ENCODE peak calls at places on chromosomes 7 and 10, in eight cellular contexts. F is endothelial cell of umbilical vein, K is H1, X is breast epithelium, Z is K562, V is vagina, M is suprapubic skin, A is GM12891. B is an unnamed sample.

GRCh38 chr7:136807598-136807997 is 60.9 kb upstream of the CHRM2 start:
- DNase-seq in F (no peak), K (no peak), X (no peak), Z (no peak), V (no peak), M (no peak), A (no peak), B (no peak)

GRCh38 chr10:116470071-116470470 is 42.4 kb downstream of the PNLIPRP3 start:
- DNase-seq in F (no peak), K (no peak), X (no peak), Z (no peak), V (no peak), M (no peak), A (no peak), B (no peak)

GRCh38 chr10:86077271-86077670 is 289.3 kb downstream of the GRID1 start:
- DNase-seq in F (no peak), K (no peak), X (no peak), Z (no peak), V (peak), M (no peak), A (no peak), B (no peak)

GRCh38 chr10:91642831-91643692 is 10.2 kb upstream of the PPP1R3C start:
- DNase-seq in F (no peak), K (no peak), X (no peak), Z (no peak), V (no peak), M (no peak), A (no peak), B (no peak)

GRCh38 chr10:22832198-22832597 is 95.7 kb upstream of the ARMC3 start:
- DNase-seq in F (no peak), K (no peak), X (no peak), Z (no peak), V (no peak), M (no peak), A (no peak), B (no peak)

GRCh38 chr7:132750056-132750455 is 173.8 kb upstream of the PLXNA4 start:
- DNase-seq in F (no peak), K (no peak), X (no peak), Z (no peak), V (no peak), M (no peak), A (no peak), B (no peak)

GRCh38 chr7:132580277-132580676 is 4.0 kb upstream of the PLXNA4 start:
- DNase-seq in F (no peak), K (no peak), X (no peak), Z (peak), V (peak), M (no peak), A (peak), B (no peak)

GRCh38 chr7:20793686-20794394 is 7.2 kb upstream of the SP8 start:
- DNase-seq in F (peak), K (no peak), X (no peak), Z (no peak), V (no peak), M (no peak), A (no peak), B (no peak)

GRCh38 chr7:111525100-111525499 is 37.2 kb downstream of the IMMP2L start:
- DNase-seq in F (no peak), K (no peak), X (no peak), Z (no peak), V (no peak), M (no peak), A (no peak), B (no peak)

GRCh38 chr7:99403764-99404163 is 4.6 kb downstream of the PDAP1 start:
- DNase-seq in F (no peak), K (no peak), X (no peak), Z (no peak), V (no peak), M (no peak), A (no peak), B (no peak)

GRCh38 chr7:45920543-45921380 is at the start of gene IGFBP3:
- DNase-seq in F (peak), K (no peak), X (no peak), Z (no peak), V (no peak), M (no peak), A (no peak), B (no peak)

GRCh38 chr10:13706175-13706574 is 119.4 kb downstream of the PRPF18 start:
- DNase-seq in F (no peak), K (no peak), X (no peak), Z (no peak), V (no peak), M (no peak), A (no peak), B (no peak)

GRCh38 chr7:150383710-150384397 is 4.7 kb downstream of the ZNF775 start:
- DNase-seq in F (no peak), K (peak), X (peak), Z (peak), V (no peak), M (peak), A (no peak), B (peak)

GRCh38 chr10:45075821-45076220 is 75.1 kb downstream of the ZNF22 start:
- DNase-seq in F (no peak), K (no peak), X (no peak), Z (no peak), V (no peak), M (no peak), A (no peak), B (no peak)

GRCh38 chr10:100803908-100804307 is 58.5 kb downstream of the PAX2 start:
- DNase-seq in F (no peak), K (no peak), X (no peak), Z (no peak), V (no peak), M (no peak), A (no peak), B (no peak)

GRCh38 chr10:113528876-113529275 is 24.0 kb upstream of the HABP2 start:
- DNase-seq in F (no peak), K (no peak), X (no peak), Z (no peak), V (no peak), M (peak), A (no peak), B (no peak)

GRCh38 chr10:105844653-105845052 is 1203.6 kb downstream of the SORCS3 start:
- DNase-seq in F (no peak), K (no peak), X (no peak), Z (no peak), V (no peak), M (no peak), A (no peak), B (no peak)

GRCh38 chr7:92925876-92926696 is 89.7 kb upstream of the CDK6 start:
- DNase-seq in F (no peak), K (no peak), X (no peak), Z (no peak), V (no peak), M (no peak), A (no peak), B (no peak)

GRCh38 chr10:7767209-7767608 is 20.6 kb downstream of the KIN start:
- DNase-seq in F (no peak), K (no peak), X (no peak), Z (no peak), V (no peak), M (no peak), A (no peak), B (no peak)

GRCh38 chr10:122441961-122442360 is 12.5 kb upstream of the ARMS2 start:
- DNase-seq in F (peak), K (no peak), X (no peak), Z (no peak), V (no peak), M (no peak), A (no peak), B (no peak)

GRCh38 chr7:132368246-132368900 is 207.9 kb downstream of the PLXNA4 start:
- DNase-seq in F (no peak), K (no peak), X (no peak), Z (no peak), V (no peak), M (no peak), A (no peak), B (peak)

GRCh38 chr10:86673827-86674581 is 5.7 kb downstream of the LDB3 start:
- DNase-seq in F (no peak), K (no peak), X (no peak), Z (no peak), V (no peak), M (no peak), A (no peak), B (no peak)

GRCh38 chr10:111989136-111990050 is 194.2 kb downstream of the GPAM start:
- DNase-seq in F (no peak), K (no peak), X (no peak), Z (no peak), V (no peak), M (no peak), A (no peak), B (no peak)

GRCh38 chr7:159070422-159071148 is 74.1 kb downstream of the VIPR2 start:
- DNase-seq in F (no peak), K (no peak), X (no peak), Z (no peak), V (peak), M (peak), A (no peak), B (no peak)

GRCh38 chr7:54839538-54840213 is 80.7 kb upstream of the SEC61G start:
- DNase-seq in F (peak), K (peak), X (no peak), Z (no peak), V (no peak), M (peak), A (no peak), B (peak)

GRCh38 chr7:116142850-116143249 is 67.5 kb upstream of the TES start:
- DNase-seq in F (no peak), K (no peak), X (no peak), Z (no peak), V (no peak), M (no peak), A (no peak), B (no peak)

GRCh38 chr10:99375444-99375843 is 46.3 kb downstream of the CNNM1 start:
- DNase-seq in F (peak), K (no peak), X (no peak), Z (no peak), V (no peak), M (no peak), A (no peak), B (no peak)

GRCh38 chr7:71795373-71795772 is 616.8 kb downstream of the CALN1 start:
- DNase-seq in F (no peak), K (no peak), X (no peak), Z (no peak), V (no peak), M (no peak), A (no peak), B (no peak)
- TF ChIP-seq POLR2A in F (no peak), K (no peak), X (no peak), Z (no peak), V (no peak), M (no peak), A (no peak), B (no peak)

GRCh38 chr10:79407811-79408795 is 37.3 kb downstream of the ZCCHC24 start:
- DNase-seq in F (peak), K (no peak), X (no peak), Z (no peak), V (no peak), M (peak), A (no peak), B (peak)
- TF ChIP-seq POLR2AphosphoS5 in F (no peak), K (no peak), X (peak), Z (no peak), V (no peak), M (no peak), A (no peak), B (peak)

GRCh38 chr10:49471532-49471931 is 67.4 kb downstream of the ERCC6 start:
- DNase-seq in F (no peak), K (no peak), X (no peak), Z (no peak), V (no peak), M (no peak), A (no peak), B (no peak)

DNA sequence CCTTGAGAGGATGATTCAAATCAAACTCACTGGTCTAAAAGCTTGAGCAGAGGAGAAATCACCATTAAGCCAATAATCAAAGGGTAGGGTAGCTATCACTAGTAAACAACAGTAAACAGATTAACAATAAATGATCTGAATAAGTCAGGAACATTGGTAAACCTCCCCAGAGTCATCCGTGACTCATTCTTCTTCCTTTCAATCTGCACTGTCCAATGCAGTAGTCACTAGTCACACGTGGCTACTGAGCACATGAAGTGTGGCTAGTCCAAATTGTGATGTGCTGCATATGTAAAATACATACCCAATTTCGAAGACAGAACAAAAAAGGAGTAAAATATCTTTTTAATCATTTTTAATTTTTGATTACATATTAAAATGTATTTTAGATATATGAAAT is 64.0 kb downstream of the ERCC6 start:
- DNase-seq in F (no peak), K (no peak), X (no peak), Z (no peak), V (no peak), M (no peak), A (no peak), B (no peak)
- TF ChIP-seq POLR2A in F (no peak), K (no peak), X (no peak), Z (no peak), V (no peak), M (no peak), A (no peak), B (no peak)

GRCh38 chr7:73842248-73842895 is at the start of gene METTL27:
- DNase-seq in F (peak), K (peak), X (peak), Z (peak), V (peak), M (peak), A (peak), B (peak)
- TF ChIP-seq POLR2AphosphoS5 in F (peak), K (peak), X (no peak), Z (peak), V (peak), M (no peak), A (no peak), B (peak)

DNA sequence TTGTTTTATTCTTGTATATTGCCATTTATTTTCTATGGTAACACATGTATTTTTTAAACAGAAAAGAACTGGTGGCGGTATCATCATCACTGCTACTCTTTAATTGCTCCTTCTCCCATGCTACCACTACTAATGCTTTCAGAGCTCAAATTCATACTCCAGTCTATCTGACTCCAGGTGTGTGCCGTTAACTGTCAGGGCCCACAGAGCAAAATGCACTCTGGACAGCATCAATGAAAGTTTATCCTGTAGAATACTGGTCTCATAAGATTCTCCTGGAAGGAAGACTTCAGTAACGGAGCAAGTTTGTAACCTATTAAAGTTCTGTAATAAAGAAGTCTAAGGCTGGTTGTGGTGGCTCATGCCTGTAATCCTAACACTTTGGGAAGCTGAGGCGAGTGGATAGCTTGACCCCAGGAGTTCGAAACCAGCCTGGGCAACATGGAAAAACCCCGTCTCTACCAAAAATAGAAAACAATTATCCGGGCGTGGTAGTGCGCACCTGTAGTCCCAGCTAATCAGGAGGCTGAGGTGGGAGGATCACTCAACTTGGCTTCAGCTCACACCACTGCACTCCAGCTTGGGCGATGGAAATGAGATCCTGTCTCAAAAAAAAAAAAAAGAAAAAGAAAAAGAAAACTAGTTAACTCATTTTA is 18.4 kb downstream of the ZNRF2 start:
- DNase-seq in F (no peak), K (no peak), X (no peak), Z (no peak), V (no peak), M (no peak), A (no peak), B (no peak)
- TF ChIP-seq POLR2A in F (no peak), K (no peak), X (no peak), Z (no peak), V (no peak), M (no peak), A (no peak), B (no peak)

DNA sequence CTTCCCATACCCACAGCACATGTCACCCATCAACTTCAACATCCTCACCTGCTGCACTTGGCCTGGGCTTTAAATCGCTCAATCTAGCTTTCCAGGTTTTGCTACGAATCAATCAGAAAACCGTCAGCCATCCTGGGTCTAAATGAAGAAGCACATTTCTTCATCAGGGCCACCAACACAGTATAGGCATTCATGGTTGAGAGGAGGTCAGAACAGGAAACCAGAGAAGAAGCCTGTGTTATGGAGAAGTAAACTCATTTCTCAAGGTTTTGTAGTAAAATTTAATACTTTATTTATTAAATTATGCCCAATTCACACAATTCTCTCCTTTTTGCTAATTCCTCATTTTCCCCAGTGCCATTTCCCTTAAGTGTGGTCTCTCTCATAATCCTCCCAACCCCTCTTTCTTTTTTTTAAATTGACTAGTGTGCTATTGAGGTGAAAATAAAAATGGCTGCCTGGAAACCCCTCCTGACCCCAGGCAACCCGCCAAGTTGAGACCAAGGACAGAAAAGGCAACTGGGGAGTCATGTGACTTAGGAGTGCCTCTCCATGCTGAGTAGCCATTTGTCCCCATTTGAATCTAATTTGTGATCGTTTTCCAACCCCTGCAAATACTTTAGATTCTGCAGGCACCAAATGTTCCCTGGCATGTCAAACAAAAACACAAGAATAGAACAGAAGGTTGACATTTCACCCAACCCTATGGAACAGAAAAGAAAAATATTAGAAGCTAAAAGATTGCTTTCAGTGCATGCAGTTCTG is 181.1 kb upstream of the NAMPT start:
- DNase-seq in F (no peak), K (no peak), X (no peak), Z (no peak), V (no peak), M (no peak), A (no peak), B (no peak)
- TF ChIP-seq POLR2AphosphoS5 in F (no peak), K (no peak), X (no peak), Z (no peak), V (no peak), M (no peak), A (no peak), B (no peak)

DNA sequence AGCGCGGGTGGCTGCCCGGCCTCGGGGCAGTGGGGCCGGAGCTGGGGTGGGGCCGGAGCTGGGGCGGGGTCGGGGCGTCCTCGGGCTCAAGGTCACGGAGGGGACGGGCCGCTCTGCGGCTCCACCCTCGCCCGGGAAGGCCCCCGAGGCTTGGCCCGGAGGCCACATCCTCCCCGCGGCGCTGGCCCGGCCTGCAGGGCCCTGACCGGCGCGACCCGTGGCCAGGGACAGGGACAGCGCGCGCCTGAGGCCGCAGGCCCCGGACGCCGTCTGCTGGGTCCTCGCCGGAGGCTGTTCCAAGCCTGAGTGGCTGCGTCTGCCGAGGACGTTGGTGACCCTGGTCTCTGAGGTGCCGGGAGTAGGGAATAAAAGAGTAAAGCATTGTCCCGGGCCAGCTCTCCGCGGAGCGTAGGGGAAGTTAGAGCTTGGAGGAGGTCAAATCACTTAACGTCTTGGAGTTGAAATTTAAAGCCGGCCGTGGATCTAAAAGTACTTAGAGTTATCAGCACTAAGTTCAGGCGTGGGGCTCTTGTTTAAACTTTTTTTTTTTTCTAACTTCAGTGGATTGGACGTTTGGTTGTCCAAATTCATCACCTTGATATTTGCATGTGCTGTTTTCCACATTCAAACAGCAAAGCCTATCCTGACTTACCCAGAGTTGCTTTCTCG is 551 bp downstream of the NIPSNAP2 start:
- DNase-seq in F (peak), K (no peak), X (peak), Z (no peak), V (no peak), M (no peak), A (peak), B (peak)
- TF ChIP-seq POLR2A in F (no peak), K (peak), X (no peak), Z (peak), V (no peak), M (no peak), A (no peak), B (peak)

GRCh38 chr10:121241337-121241736 is 356.9 kb downstream of the FGFR2 start:
- DNase-seq in F (no peak), K (no peak), X (no peak), Z (no peak), V (no peak), M (no peak), A (no peak), B (no peak)

GRCh38 chr10:121243003-121243898 is 355.0 kb downstream of the FGFR2 start:
- DNase-seq in F (no peak), K (no peak), X (no peak), Z (no peak), V (no peak), M (no peak), A (no peak), B (no peak)

GRCh38 chr10:121243899-121244241 is 354.4 kb downstream of the FGFR2 start:
- DNase-seq in F (no peak), K (no peak), X (no peak), Z (no peak), V (no peak), M (no peak), A (no peak), B (no peak)

GRCh38 chr10:121244791-121245190 is 353.5 kb downstream of the FGFR2 start:
- DNase-seq in F (no peak), K (no peak), X (no peak), Z (no peak), V (no peak), M (no peak), A (no peak), B (no peak)

DNA sequence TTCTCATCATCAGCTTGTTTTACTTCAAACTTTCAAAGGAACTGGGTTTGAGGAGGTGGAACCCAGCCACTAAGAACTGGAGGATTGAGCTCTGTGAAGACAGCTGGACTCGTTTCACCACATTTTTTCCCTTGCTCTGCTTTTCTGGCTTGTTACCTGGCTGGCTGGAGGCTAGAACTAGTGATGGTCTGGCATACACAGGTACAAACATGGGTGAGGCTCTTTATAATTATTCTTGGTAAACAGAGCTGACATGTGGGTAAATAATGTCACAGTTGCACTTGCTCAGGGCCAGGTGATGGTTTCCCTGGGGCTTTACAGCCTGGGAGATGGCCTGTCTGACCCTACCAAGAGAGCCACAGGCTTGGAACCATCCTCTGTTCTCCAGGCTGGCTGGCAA is 352.4 kb downstream of the FGFR2 start:
- DNase-seq in F (no peak), K (no peak), X (peak), Z (no peak), V (no peak), M (no peak), A (no peak), B (peak)
- TF ChIP-seq POLR2AphosphoS5 in F (no peak), K (no peak), X (no peak), Z (no peak), V (no peak), M (no peak), A (no peak), B (no peak)